ENCODE peak calls at places on chromosomes 5 and 9, in ten cellular contexts. V is HCT116, G is body of pancreas, Q is thyroid gland, K is IMR-90, R is heart left ventricle, Z is breast epithelium, L is tibial nerve, U is right lobe of liver, C is uterus. B is an unnamed sample.

GRCh38 chr9:134594376-134594941 is 47.1 kb upstream of the COL5A1 start:
- DNase-seq in R (no peak), G (no peak), L (no peak), U (no peak), K (no peak), Q (no peak), Z (peak; percentile 10), V (no peak), C (no peak), B (no peak)

GRCh38 chr5:110323832-110324231 is 402.6 kb downstream of the TMEM232 start:
- DNase-seq in U (no peak), R (no peak), L (no peak), Q (no peak), C (no peak), K (no peak), V (no peak), Z (no peak), G (no peak), B (no peak)

GRCh38 chr5:51279983-51280382 is 103.3 kb upstream of the ISL1 start:
- DNase-seq in Z (no peak), L (no peak), C (no peak), V (no peak), R (no peak), G (peak; percentile 14), Q (peak; percentile 63), U (no peak), K (no peak), B (no peak)

GRCh38 chr9:107215381-107215780 is 67.7 kb upstream of the RAD23B start:
- DNase-seq in Q (no peak), C (no peak), Z (no peak), R (no peak), K (peak; percentile 47), V (peak; percentile 51), U (no peak), G (no peak), L (no peak), B (no peak)

GRCh38 chr9:130522233-130522808 is 57.1 kb upstream of the FUBP3 start:
- DNase-seq in C (no peak), K (no peak), U (no peak), L (no peak), Z (no peak), Q (no peak), G (no peak), R (no peak), V (no peak), B (no peak)

GRCh38 chr9:13942695-13943094 is 371.2 kb downstream of the NFIB start:
- DNase-seq in K (peak; percentile 98), Q (no peak), R (no peak), G (no peak), V (no peak), C (peak; percentile 23), Z (no peak), L (no peak), U (no peak), B (no peak)

GRCh38 chr5:68746220-68747076 is 347.4 kb upstream of the SLC30A5 start:
- DNase-seq in G (peak; percentile 17), V (no peak), Z (peak; percentile 41), L (no peak), R (no peak), U (peak; percentile 47), K (no peak), Q (no peak), C (no peak), B (no peak)

GRCh38 chr5:151868451-151868850 is 56.2 kb downstream of the GLRA1 start:
- DNase-seq in U (no peak), L (no peak), G (no peak), Z (no peak), Q (no peak), R (no peak), V (no peak), K (no peak), C (no peak), B (no peak)

GRCh38 chr5:56264417-56265025 is 31.4 kb upstream of the ANKRD55 start:
- DNase-seq in G (peak; percentile 51), U (no peak), K (peak; percentile 54), Q (peak; percentile 45), C (no peak), L (no peak), R (no peak), V (peak; percentile 61), Z (no peak), B (no peak)

GRCh38 chr9:94097788-94098413 is 13.6 kb downstream of the PTPDC1 start:
- DNase-seq in R (no peak), C (peak; percentile 35), Z (no peak), U (no peak), K (peak; percentile 95), G (no peak), L (no peak), Q (no peak), V (peak; percentile 75), B (no peak)

GRCh38 chr9:129583308-129584038 is 37.4 kb downstream of the C9orf50 start:
- DNase-seq in Z (no peak), C (no peak), L (no peak), V (no peak), R (no peak), Q (no peak), K (no peak), G (no peak), U (no peak), B (no peak)

GRCh38 chr5:162503796-162504195 is 436.2 kb downstream of the GABRG2 start:
- DNase-seq in U (no peak), Q (no peak), L (no peak), V (no peak), R (no peak), K (no peak), Z (no peak), G (no peak), C (no peak), B (no peak)

GRCh38 chr9:19998153-19998552 is 209.3 kb upstream of the SLC24A2 start:
- DNase-seq in L (no peak), Z (no peak), U (no peak), Q (no peak), V (peak; percentile 12), G (no peak), R (no peak), K (peak; percentile 16), C (no peak), B (no peak)

GRCh38 chr9:110842976-110843375 is 174.4 kb downstream of the MUSK start:
- DNase-seq in Q (no peak), G (no peak), V (no peak), R (no peak), Z (no peak), K (peak; percentile 46), C (no peak), U (no peak), L (no peak), B (no peak)

GRCh38 chr9:137129456-137130175 is 9.3 kb upstream of the GRIN1 start:
- DNase-seq in Q (peak; percentile 88), Z (peak; percentile 76), R (peak; percentile 88), K (peak; percentile 91), V (peak; percentile 81), L (peak; percentile 54), C (peak; percentile 55), U (peak; percentile 89), G (peak; percentile 91), B (peak; percentile 48)
- TF ChIP-seq POLR2A in Q (peak; percentile 68), Z (no peak), R (no peak), K (no peak), V (peak; percentile 67), L (no peak), C (no peak), U (peak; percentile 42), G (peak; percentile 81), B (peak; percentile 33)

GRCh38 chr5:173778784-173779304 is 109.3 kb upstream of the CPEB4 start:
- DNase-seq in V (no peak), G (peak; percentile 26), Q (no peak), C (no peak), R (no peak), K (peak; percentile 59), Z (no peak), L (no peak), U (no peak), B (no peak)
- H3K27ac ChIP-seq in V (no peak overlapping the region), G (peak overlapping the region; percentile 58), Q (no peak overlapping the region), C (no peak overlapping the region), R (no peak overlapping the region), K (peak overlapping the region; percentile 29), Z (no peak overlapping the region), L (no peak overlapping the region), U (peak overlapping the region; percentile 41), B (peak overlapping the region; percentile 20)

DNA sequence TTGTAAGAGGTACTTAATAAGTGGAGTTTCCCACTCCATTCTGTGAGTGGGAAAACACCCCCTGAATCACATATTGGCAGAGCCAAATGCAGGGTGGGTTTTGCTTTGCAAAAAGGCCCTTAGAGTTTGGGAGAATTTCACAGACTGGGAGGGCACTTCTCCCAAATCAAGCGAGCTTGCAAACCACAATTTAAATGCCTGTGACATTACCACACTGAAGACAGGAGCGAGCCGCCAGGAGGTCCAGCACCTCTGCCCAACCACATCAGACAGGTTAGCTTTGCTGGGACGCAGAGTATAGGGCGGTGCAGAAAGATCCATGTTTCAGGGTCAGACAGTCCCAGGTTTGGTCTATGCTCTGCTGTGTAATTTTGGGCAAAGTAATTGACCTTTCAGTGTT is 2.3 kb downstream of the ALAD start:
- DNase-seq in G (no peak), R (no peak), V (no peak), Q (no peak), K (no peak), L (no peak), Z (no peak), U (no peak), C (no peak), B (no peak)
- H3K4me3 ChIP-seq in G (no peak overlapping the region), R (no peak overlapping the region), V (no peak overlapping the region), Q (no peak overlapping the region), K (no peak overlapping the region), L (no peak overlapping the region), Z (no peak overlapping the region), U (peak overlapping the region; percentile 84), C (no peak overlapping the region), B (no peak overlapping the region)

GRCh38 chr9:120868676-120869359 is 8.2 kb downstream of the PHF19 start:
- DNase-seq in C (peak; percentile 97), U (peak; percentile 98), G (peak; percentile 100), Z (peak; percentile 97), R (peak; percentile 95), K (peak; percentile 84), L (peak; percentile 95), Q (peak; percentile 99), V (peak; percentile 94), B (peak; percentile 99)

GRCh38 chr9:120869360-120869687 is 7.7 kb downstream of the PHF19 start:
- DNase-seq in Z (no peak), G (no peak), V (no peak), Q (no peak), K (no peak), C (no peak), L (no peak), U (no peak), R (no peak), B (no peak)

GRCh38 chr9:120867676-120868338 is 9.2 kb downstream of the PHF19 start:
- DNase-seq in U (no peak), C (no peak), Q (no peak), R (no peak), L (no peak), Z (no peak), K (no peak), G (no peak), V (no peak), B (no peak)

GRCh38 chr9:120869726-120870125 is 7.3 kb downstream of the PHF19 start:
- DNase-seq in U (no peak), G (peak; percentile 33), Q (no peak), C (peak; percentile 47), Z (no peak), L (no peak), R (no peak), K (no peak), V (no peak), B (no peak)

DNA sequence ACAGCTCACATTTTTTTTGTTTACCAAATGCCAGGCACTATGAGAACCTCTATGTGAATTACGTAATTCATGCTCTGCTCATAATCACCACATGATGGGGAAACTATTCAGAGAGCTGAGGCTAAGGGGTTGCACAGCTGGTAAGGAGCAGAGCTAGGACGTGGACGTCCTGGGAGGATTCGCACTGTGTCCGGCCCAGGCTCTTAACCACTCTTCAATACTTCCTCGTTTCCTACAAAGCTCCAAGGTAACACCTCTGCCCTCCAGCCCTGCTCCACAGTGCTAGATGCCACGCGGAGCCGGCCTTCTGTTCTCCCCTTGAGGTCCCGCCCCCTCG is 8.7 kb downstream of the PHF19 start:
- DNase-seq in Z (no peak), G (no peak), Q (no peak), K (peak; percentile 59), U (no peak), R (no peak), L (no peak), V (no peak), C (no peak), B (no peak)
- TF ChIP-seq POLR2A in Z (no peak), G (peak; percentile 54), Q (no peak), K (peak; percentile 9), U (peak; percentile 35), R (no peak), L (no peak), V (no peak), C (peak; percentile 25), B (peak; percentile 26)